ENCODE peak calls at places on chromosomes 2 and 18, in five cellular contexts. F is GM13976, O is nucleus accumbens, B is endodermal cell, D is H54. J is an unnamed sample.

GRCh38 chr2:171832489-171832888 is 61.6 kb downstream of the SLC25A12 start:
- DNase-seq in F (no peak), O (no peak), B (no peak), D (no peak), J (no peak)

GRCh38 chr2:48534781-48535180 is 4.8 kb downstream of the STON1 start:
- DNase-seq in F (no peak), O (no peak), B (no peak), D (no peak), J (no peak)

GRCh38 chr2:209425082-209426071 is 1.5 kb downstream of the MAP2 start:
- DNase-seq in F (peak), O (no peak), B (peak), D (no peak), J (no peak)

GRCh38 chr2:37871453-37872191 is 53.5 kb upstream of the RMDN2 start:
- DNase-seq in F (peak), O (no peak), B (no peak), D (no peak), J (peak)

GRCh38 chr2:215736653-215737290 is 276.6 kb downstream of the MREG start:
- DNase-seq in F (no peak), O (no peak), B (peak), D (no peak), J (no peak)

GRCh38 chr2:236180831-236181453 is 12.8 kb upstream of the GBX2 start:
- DNase-seq in F (peak), O (no peak), B (peak), D (peak), J (no peak)

GRCh38 chr18:36504928-36505327 is 207.4 kb downstream of the FHOD3 start:
- DNase-seq in F (no peak), O (no peak), B (no peak), D (no peak), J (no peak)

GRCh38 chr2:238884122-238884811 is 36.4 kb downstream of the TWIST2 start:
- DNase-seq in F (no peak), O (no peak), B (no peak), D (no peak), J (no peak)

GRCh38 chr18:38718365-38718901 is 1152.8 kb upstream of the CELF4 start:
- DNase-seq in F (no peak), O (no peak), B (no peak), D (no peak), J (no peak)

GRCh38 chr2:95323347-95324155 is 26.4 kb downstream of the KCNIP3 start:
- DNase-seq in F (no peak), O (no peak), B (peak), D (peak), J (no peak)

GRCh38 chr18:41075212-41075611 is 879.8 kb upstream of the PIK3C3 start:
- DNase-seq in F (no peak), O (no peak), B (no peak), D (no peak), J (no peak)

GRCh38 chr18:79962311-79962710 is 2.1 kb upstream of the HSBP1L1 start:
- DNase-seq in F (no peak), O (no peak), B (no peak), D (no peak), J (no peak)

GRCh38 chr2:232230557-232230956 is 148.0 kb upstream of the ALPP start:
- DNase-seq in F (peak), O (no peak), B (peak), D (no peak), J (no peak)

GRCh38 chr2:45891719-45892118 is 240.2 kb downstream of the PRKCE start:
- DNase-seq in F (no peak), O (no peak), B (no peak), D (no peak), J (no peak)

GRCh38 chr2:239158641-239159475 is 242.0 kb downstream of the HDAC4 start:
- DNase-seq in F (no peak), O (no peak), B (peak), D (no peak), J (no peak)

GRCh38 chr18:37567061-37567993 is 1.7 kb upstream of the CELF4 start:
- DNase-seq in F (peak), O (no peak), B (peak), D (no peak), J (no peak)

J was measured in foreskin melanocyte.